ENCODE peak calls at places on chromosome 12, in five cellular contexts. D is stimulated activated CD4-positive, alpha-beta T cell treated with anti-CD3 and anti-CD28 coated beads, Interleukin-1b, Interleukin-23, amount 100 ng/mL, for 24 hours; V is NCI-H510A treated with DMSO at 0.1 percent for 48 hours; P is GM04504; L is EL. X is an unnamed sample.

GRCh38 chr12:31557707-31558106 is 33.2 kb downstream of the DENND5B start:
- DNase-seq in D (no peak), V (no peak), P (no peak), L (no peak), X (no peak)

GRCh38 chr12:38282886-38283285 is 33.7 kb upstream of the ALG10B start:
- DNase-seq in D (no peak), V (no peak), P (no peak), L (no peak), X (no peak)

GRCh38 chr12:63968685-63969084 is 124.2 kb downstream of the SRGAP1 start:
- DNase-seq in D (no peak), V (no peak), P (no peak), L (no peak), X (no peak)

GRCh38 chr12:30811966-30812365 is 57.2 kb upstream of the CAPRIN2 start:
- DNase-seq in D (no peak), V (no peak), P (no peak), L (no peak), X (no peak)

GRCh38 chr12:48414046-48414445 is 58.3 kb upstream of the ANP32D start:
- DNase-seq in D (no peak), V (no peak), P (no peak), L (no peak), X (no peak)

GRCh38 chr12:129404556-129404955 is 499.3 kb downstream of the TMEM132D start:
- DNase-seq in D (no peak), V (peak; percentile 10), P (no peak), L (no peak), X (no peak)

GRCh38 chr12:62891805-62892549 is 43.0 kb downstream of the PPM1H start:
- DNase-seq in D (no peak), V (no peak), P (no peak), L (no peak), X (no peak)

GRCh38 chr12:104413330-104413729 is 43.4 kb upstream of the CHST11 start:
- DNase-seq in D (no peak), V (no peak), P (no peak), L (no peak), X (no peak)

GRCh38 chr12:128833418-128833817 is 9.7 kb upstream of the SLC15A4 start:
- DNase-seq in D (no peak), V (no peak), P (no peak), L (no peak), X (no peak)

GRCh38 chr12:68761442-68761812 is 15.5 kb downstream of the SLC35E3 start:
- DNase-seq in D (no peak), V (no peak), P (no peak), L (no peak), X (no peak)

GRCh38 chr12:117188961-117189724 is 1.1 kb downstream of the FBXO21 start:
- DNase-seq in D (no peak), V (no peak), P (no peak), L (peak; percentile 36), X (no peak)

GRCh38 chr12:112869778-112870177 is 37.0 kb upstream of the OAS1 start:
- DNase-seq in D (no peak), V (no peak), P (no peak), L (no peak), X (no peak)

GRCh38 chr12:31897791-31898503 is 61.3 kb upstream of the RESF1 start:
- DNase-seq in D (no peak), V (peak; percentile 21), P (no peak), L (peak; percentile 9), X (no peak)

GRCh38 chr12:57543666-57544065 is 3.3 kb downstream of the DCTN2 start:
- DNase-seq in D (no peak), V (peak; percentile 69), P (no peak), L (peak; percentile 29), X (no peak)

GRCh38 chr12:118361889-118362288 is 10.8 kb downstream of the TAOK3 start:
- DNase-seq in D (no peak), V (no peak), P (no peak), L (no peak), X (no peak)

GRCh38 chr12:57525615-57526383 is 3.2 kb downstream of the MBD6 start:
- DNase-seq in D (no peak), V (no peak), P (no peak), L (no peak), X (no peak)

GRCh38 chr12:118103231-118103600 is 595 bp downstream of the VSIG10 start:
- DNase-seq in D (no peak), V (peak; percentile 89), P (no peak), L (peak; percentile 28), X (no peak)

GRCh38 chr12:51449569-51450246 is 25.1 kb downstream of the SLC4A8 start:
- DNase-seq in D (no peak), V (no peak), P (peak; percentile 10), L (peak; percentile 48), X (no peak)

GRCh38 chr12:14256555-14257169 is 108.8 kb upstream of the ATF7IP start:
- DNase-seq in D (peak; percentile 58), V (peak; percentile 65), P (no peak), L (peak; percentile 72), X (peak; percentile 39)

GRCh38 chr12:57385586-57385985 is 45.3 kb downstream of the R3HDM2 start:
- DNase-seq in D (no peak), V (no peak), P (no peak), L (no peak), X (no peak)

GRCh38 chr12:3463927-3464326 is 27.1 kb upstream of the PRMT8 start:
- DNase-seq in D (no peak), V (no peak), P (no peak), L (no peak), X (no peak)

GRCh38 chr12:70643927-70644326 is 6.7 kb upstream of the PTPRB start:
- DNase-seq in D (no peak), V (no peak), P (no peak), L (no peak), X (no peak)

GRCh38 chr12:110888256-110888991 is 32.0 kb downstream of the MYL2 start:
- DNase-seq in D (no peak), V (no peak), P (no peak), L (no peak), X (no peak)

GRCh38 chr12:53051058-53051880 is 1.4 kb downstream of the TNS2 start:
- DNase-seq in D (no peak), V (peak; percentile 63), P (peak; percentile 52), L (peak; percentile 66), X (no peak)

GRCh38 chr12:52006726-52007157 is at the start of gene TAMALIN:
- DNase-seq in D (peak; percentile 63), V (no peak), P (no peak), L (peak; percentile 37), X (no peak)

GRCh38 chr12:81639196-81639595 is 120.0 kb downstream of the PPFIA2 start:
- DNase-seq in D (no peak), V (no peak), P (no peak), L (no peak), X (no peak)

GRCh38 chr12:12403264-12404248 is 46.7 kb downstream of the BORCS5 start:
- DNase-seq in D (no peak), V (no peak), P (no peak), L (no peak), X (no peak)

GRCh38 chr12:69873429-69873828 is 48.4 kb downstream of the MYRFL start:
- DNase-seq in D (no peak), V (no peak), P (no peak), L (no peak), X (no peak)

GRCh38 chr12:96347130-96347699 is 53.0 kb downstream of the CDK17 start:
- DNase-seq in D (no peak), V (no peak), P (no peak), L (no peak), X (no peak)

GRCh38 chr12:89472508-89472907 is 52.1 kb downstream of the GALNT4 start:
- DNase-seq in D (no peak), V (no peak), P (no peak), L (peak; percentile 63), X (no peak)